ENCODE peak calls at places on chromosomes 6 and 20, in four cellular contexts. K is IMR-90, L is HepG2, S is MM.1S. Q is an unnamed sample.

GRCh38 chr6:62285612-62286469 is at the start of gene KHDRBS2:
- DNase-seq in K (no peak), L (peak), S (peak), Q (no peak)

GRCh38 chr6:80520195-80520594 is 413.7 kb downstream of the BCKDHB start:
- DNase-seq in K (peak), L (no peak), S (no peak), Q (peak)

GRCh38 chr6:82072771-82073170 is 174.8 kb downstream of the IBTK start:
- DNase-seq in K (peak), L (no peak), S (no peak), Q (peak)

GRCh38 chr6:73719041-73719440 is 23.0 kb downstream of the CD109 start:
- DNase-seq in K (no peak), L (no peak), S (no peak), Q (no peak)

GRCh38 chr6:13355043-13355945 is 27.0 kb upstream of the TBC1D7 start:
- DNase-seq in K (peak), L (peak), S (peak), Q (peak)

GRCh38 chr6:140078552-140079126 is 704.2 kb upstream of the CITED2 start:
- DNase-seq in K (peak), L (no peak), S (no peak), Q (peak)

GRCh38 chr6:129555206-129555832 is 154.7 kb downstream of the ARHGAP18 start:
- DNase-seq in K (peak), L (no peak), S (no peak), Q (peak)

GRCh38 chr6:43860285-43860684 is 90.3 kb downstream of the VEGFA start:
- DNase-seq in K (peak), L (no peak), S (no peak), Q (peak)

GRCh38 chr6:157548635-157549467 is 167.9 kb downstream of the ZDHHC14 start:
- DNase-seq in K (no peak), L (no peak), S (no peak), Q (no peak)
- H3K9ac ChIP-seq in K (no peak), L (no peak), S (no peak), Q (no peak)

DNA sequence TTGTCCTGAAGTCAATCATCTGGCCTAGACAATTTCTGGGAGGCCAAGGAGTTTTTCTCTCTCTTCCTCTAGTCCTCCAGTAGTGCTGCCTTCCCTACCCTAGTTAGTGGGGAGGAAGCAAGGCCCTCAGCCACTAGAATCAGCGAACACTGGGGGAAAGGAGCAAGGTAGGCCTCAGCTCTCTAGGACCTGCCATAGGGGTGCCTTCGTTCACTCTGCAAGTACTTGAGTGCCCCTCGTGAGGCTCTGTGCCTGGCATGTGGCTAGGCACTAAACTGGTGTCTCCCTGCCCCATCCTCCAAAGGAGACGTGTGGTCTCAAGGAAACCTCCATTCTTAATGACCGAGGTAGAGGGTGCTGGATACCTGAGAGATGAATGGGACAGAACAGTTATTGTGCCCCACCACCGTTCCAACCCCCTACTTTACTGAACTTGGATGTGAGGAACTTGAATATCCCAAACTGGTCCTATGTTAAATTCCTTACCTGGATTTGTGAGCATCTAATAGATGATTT is 1.1 kb downstream of the DEF6 start:
- DNase-seq in K (no peak), L (no peak), S (peak), Q (no peak)
- H3K27ac ChIP-seq in K (no peak), L (no peak), S (peak), Q (no peak)

GRCh38 chr20:3160418-3160817 is 753 bp upstream of the FASTKD5 start:
- DNase-seq in K (no peak), L (no peak), S (no peak), Q (no peak)
- H3K9ac ChIP-seq in K (no peak), L (no peak), S (peak), Q (no peak)

DNA sequence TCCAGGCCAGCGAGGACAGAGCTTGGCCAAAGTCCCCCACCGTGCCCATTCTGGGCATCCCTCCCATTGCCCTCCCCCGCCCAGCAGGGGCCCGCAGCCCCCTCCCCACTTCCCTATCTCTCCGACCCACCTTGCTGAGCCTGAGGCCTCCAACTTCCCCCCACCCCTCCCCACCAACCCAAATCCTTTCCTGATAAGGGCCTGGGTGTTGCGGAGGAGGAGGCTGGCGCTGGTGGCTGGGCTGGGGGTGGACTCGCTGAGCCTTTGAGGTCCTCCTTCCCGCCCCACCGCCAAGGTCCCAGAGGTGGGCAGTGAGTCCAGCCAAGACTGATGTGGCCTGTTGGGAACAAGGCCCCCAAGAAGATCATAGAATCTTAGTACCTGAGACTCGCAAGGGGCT is 23.2 kb downstream of the C20orf203 start:
- DNase-seq in K (no peak), L (no peak), S (no peak), Q (no peak)
- H3K27ac ChIP-seq in K (no peak), L (no peak), S (no peak), Q (no peak)

DNA sequence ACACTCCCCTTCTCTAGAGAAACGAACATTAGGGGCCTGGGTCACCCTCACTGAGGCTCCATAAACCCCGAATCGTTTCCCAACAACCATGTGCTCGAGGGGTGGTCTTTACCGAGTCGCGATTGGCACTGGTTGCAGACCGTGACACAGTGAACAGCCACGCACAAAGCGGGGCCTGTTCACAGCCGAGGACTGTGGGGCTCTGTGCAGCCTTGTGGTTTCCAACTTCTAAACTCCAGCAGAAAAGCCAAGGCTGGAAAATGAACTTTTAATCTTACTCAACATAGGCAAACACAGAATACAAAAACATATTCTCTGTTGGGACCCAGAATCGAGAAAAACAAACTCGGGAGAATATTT is 19.0 kb downstream of the RRBP1 start:
- DNase-seq in K (no peak), L (no peak), S (no peak), Q (no peak)
- H3K9ac ChIP-seq in K (no peak), L (no peak), S (no peak), Q (no peak)

DNA sequence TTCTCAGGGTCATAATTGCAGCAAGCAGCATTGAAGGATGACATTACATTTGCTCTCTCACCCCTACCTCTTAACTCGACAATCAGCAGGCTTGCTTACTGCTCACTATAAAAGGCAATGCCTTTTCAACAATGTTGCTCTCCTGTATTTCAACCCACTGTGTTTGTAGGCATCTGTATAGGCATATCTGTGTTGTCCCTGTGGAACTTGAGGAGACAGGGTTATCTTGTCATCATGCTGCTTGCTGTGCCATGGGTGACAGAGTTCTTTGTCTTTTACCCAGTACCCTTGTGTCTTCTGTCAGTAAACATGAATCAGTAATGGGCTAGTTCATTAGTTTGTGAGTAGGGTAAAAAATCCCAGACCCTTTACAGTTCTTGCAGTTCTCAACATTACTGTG is 25.1 kb downstream of the PHF3 start:
- DNase-seq in K (no peak), L (peak), S (no peak), Q (no peak)
- H3K27ac ChIP-seq in K (no peak), L (no peak), S (no peak), Q (no peak)

GRCh38 chr6:28217890-28218289 is 7.2 kb upstream of the ZSCAN9 start:
- DNase-seq in K (no peak), L (no peak), S (no peak), Q (no peak)

GRCh38 chr6:28213213-28213523 is 11.9 kb upstream of the ZSCAN9 start:
- DNase-seq in K (no peak), L (no peak), S (no peak), Q (no peak)

GRCh38 chr6:28212510-28213212 is 12.4 kb upstream of the ZSCAN9 start:
- DNase-seq in K (peak), L (peak), S (peak), Q (peak)

GRCh38 chr6:28218312-28219248 is 6.5 kb upstream of the ZSCAN9 start:
- DNase-seq in K (peak), L (peak), S (peak), Q (peak)

DNA sequence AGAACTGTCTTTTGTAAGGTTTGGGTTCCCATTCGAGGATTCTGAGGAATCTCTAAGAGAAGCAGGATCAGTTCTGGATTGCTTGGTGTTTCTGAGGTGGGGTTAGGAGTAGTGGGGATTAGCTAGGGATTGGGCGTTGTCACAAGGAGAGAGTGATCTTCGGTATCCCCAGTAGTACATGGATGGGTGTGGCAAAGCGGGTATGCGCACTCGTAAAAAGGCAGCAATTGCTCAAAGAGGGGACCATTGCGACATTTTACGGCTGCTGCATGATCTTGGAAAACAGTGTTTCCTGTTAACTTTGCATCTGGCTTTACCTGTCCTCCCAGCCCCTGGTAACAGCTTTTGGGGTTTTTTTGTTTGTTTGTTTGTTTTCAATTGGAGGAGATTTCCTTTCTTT is 9.7 kb upstream of the ZSCAN9 start:
- DNase-seq in K (peak), L (no peak), S (no peak), Q (no peak)
- H3K9ac ChIP-seq in K (no peak), L (no peak), S (no peak), Q (no peak)

DNA sequence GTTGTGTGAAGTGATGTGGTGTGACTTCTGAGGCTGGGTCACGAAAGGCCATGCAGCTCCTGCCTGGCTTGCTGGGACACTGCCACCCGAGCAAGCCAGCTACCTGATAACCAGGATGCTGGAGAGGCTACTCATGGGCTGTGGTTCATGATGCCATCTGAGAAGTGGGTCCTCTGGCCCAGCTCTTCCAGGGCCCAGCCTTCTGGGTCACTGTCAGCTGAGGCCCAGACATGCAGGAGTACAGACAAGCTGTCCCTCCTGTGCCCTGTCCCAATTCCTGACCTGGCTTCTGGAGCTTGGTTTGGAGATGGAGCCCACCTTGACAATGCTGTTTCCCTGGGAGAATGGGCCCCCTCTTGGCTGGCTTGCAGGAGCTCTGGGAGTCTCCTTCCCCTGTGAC is 87.0 kb downstream of the DHX35 start:
- DNase-seq in K (no peak), L (no peak), S (no peak), Q (no peak)
- H3K27ac ChIP-seq in K (no peak), L (no peak), S (no peak), Q (no peak)

GRCh38 chr20:4341804-4342560 is 326.6 kb upstream of the RNF24 start:
- DNase-seq in K (peak), L (no peak), S (no peak), Q (peak)
- H3K9ac ChIP-seq in K (no peak), L (no peak), S (no peak), Q (no peak)